ENCODE peak calls at places on chromosomes 13 and 19, in six cellular contexts. One of them, this sample, is unnamed.

GRCh38 chr19:38023661-38024574 is 116.9 kb downstream of the SIPA1L3 start:
- DNase-seq in osteocyte: no peak
- DNase-seq in GF-D8: no peak
- DNase-seq in NCI-H345: no peak
- DNase-seq in HFF-Myc: no peak
- DNase-seq in posterior cingulate gyrus: no peak
- DNase-seq in this sample: no peak

GRCh38 chr13:46860734-46861133 is 36.1 kb downstream of the HTR2A start:
- DNase-seq in posterior cingulate gyrus: no peak
- DNase-seq in GF-D8: no peak
- DNase-seq in HFF-Myc: no peak
- DNase-seq in osteocyte: no peak
- DNase-seq in NCI-H345: no peak
- DNase-seq in this sample: no peak

GRCh38 chr19:2686347-2686746 is 16.1 kb downstream of the GNG7 start:
- DNase-seq in HFF-Myc: no peak
- DNase-seq in posterior cingulate gyrus: peak
- DNase-seq in osteocyte: no peak
- DNase-seq in NCI-H345: no peak
- DNase-seq in GF-D8: no peak
- DNase-seq in this sample: no peak

GRCh38 chr13:43911871-43912270 is 32.2 kb downstream of the LACC1 start:
- DNase-seq in osteocyte: no peak
- DNase-seq in posterior cingulate gyrus: no peak
- DNase-seq in NCI-H345: no peak
- DNase-seq in GF-D8: no peak
- DNase-seq in HFF-Myc: no peak
- DNase-seq in this sample: no peak

GRCh38 chr19:15443838-15444237 is 5.9 kb downstream of the WIZ start:
- DNase-seq in HFF-Myc: no peak
- DNase-seq in GF-D8: no peak
- DNase-seq in osteocyte: no peak
- DNase-seq in posterior cingulate gyrus: no peak
- DNase-seq in NCI-H345: no peak
- DNase-seq in this sample: peak

GRCh38 chr19:13842294-13843103 is 34.4 kb upstream of the NANOS3 start:
- DNase-seq in NCI-H345: no peak
- DNase-seq in posterior cingulate gyrus: no peak
- DNase-seq in osteocyte: peak
- DNase-seq in GF-D8: no peak
- DNase-seq in HFF-Myc: no peak
- DNase-seq in this sample: peak

GRCh38 chr13:91504216-91504615 is 105.8 kb downstream of the GPC5 start:
- DNase-seq in GF-D8: no peak
- DNase-seq in HFF-Myc: no peak
- DNase-seq in osteocyte: no peak
- DNase-seq in posterior cingulate gyrus: no peak
- DNase-seq in NCI-H345: no peak
- DNase-seq in this sample: no peak

GRCh38 chr13:86914757-86915156 is 756.4 kb upstream of the SLITRK5 start:
- DNase-seq in NCI-H345: no peak
- DNase-seq in GF-D8: no peak
- DNase-seq in osteocyte: no peak
- DNase-seq in posterior cingulate gyrus: no peak
- DNase-seq in HFF-Myc: no peak
- DNase-seq in this sample: no peak

GRCh38 chr19:3443840-3444694 is 36.3 kb downstream of the SMIM24 start:
- DNase-seq in posterior cingulate gyrus: peak
- DNase-seq in GF-D8: no peak
- DNase-seq in HFF-Myc: no peak
- DNase-seq in NCI-H345: no peak
- DNase-seq in osteocyte: no peak
- DNase-seq in this sample: peak

GRCh38 chr19:14061081-14061749 is 661 bp downstream of the PALM3 start:
- DNase-seq in HFF-Myc: no peak
- DNase-seq in NCI-H345: no peak
- DNase-seq in osteocyte: no peak
- DNase-seq in posterior cingulate gyrus: no peak
- DNase-seq in GF-D8: no peak
- DNase-seq in this sample: no peak

GRCh38 chr13:30159446-30159839 is 147.9 kb downstream of the KATNAL1 start:
- DNase-seq in osteocyte: no peak
- DNase-seq in HFF-Myc: peak
- DNase-seq in NCI-H345: no peak
- DNase-seq in posterior cingulate gyrus: no peak
- DNase-seq in GF-D8: no peak
- DNase-seq in this sample: no peak